ENCODE peak calls at places on chromosomes 7 and 10, in nine cellular contexts. H is tibial nerve, X is H1, N is HepG2, L is stomach, U is esophagus muscularis mucosa, B is A549, Z is transverse colon, S is upper lobe of left lung. G is an unnamed sample.
A peak's percentile ranks its signal among the peaks of the same experiment; 100 is the strongest.

GRCh38 chr10:90168244-90168643 is 466.9 kb downstream of the KIF20B start:
- DNase-seq in H (no peak), X (no peak), N (no peak), L (no peak), U (no peak), B (no peak), Z (no peak), S (no peak), G (no peak)

GRCh38 chr10:80168679-80169380 is 36.3 kb downstream of the PLAC9 start:
- DNase-seq in H (no peak), X (no peak), N (no peak), L (no peak), U (no peak), B (no peak), Z (no peak), S (no peak), G (no peak)

GRCh38 chr10:74079028-74079913 is 71.4 kb downstream of the AP3M1 start:
- DNase-seq in H (no peak), X (no peak), N (no peak), L (no peak), U (no peak), B (no peak), Z (no peak), S (no peak), G (no peak)

GRCh38 chr7:138602456-138602855 is 98.7 kb downstream of the SVOPL start:
- DNase-seq in H (no peak), X (no peak), N (no peak), L (no peak), U (no peak), B (no peak), Z (no peak), S (no peak), G (no peak)

GRCh38 chr10:79898597-79899325 is 50.1 kb downstream of the SFTPD start:
- DNase-seq in H (no peak), X (no peak), N (no peak), L (no peak), U (no peak), B (no peak), Z (no peak), S (no peak), G (no peak)

GRCh38 chr7:127107601-127108007 is 145.1 kb downstream of the GRM8 start:
- DNase-seq in H (no peak), X (no peak), N (peak; percentile 55), L (peak; percentile 36), U (no peak), B (peak; percentile 66), Z (peak; percentile 38), S (peak; percentile 25), G (no peak)

GRCh38 chr10:59757966-59758365 is 4.7 kb upstream of the MRLN start:
- DNase-seq in H (no peak), X (no peak), N (no peak), L (no peak), U (no peak), B (no peak), Z (no peak), S (no peak), G (no peak)

GRCh38 chr7:111727905-111728634 is 165.8 kb upstream of the IMMP2L start:
- DNase-seq in H (no peak), X (no peak), N (no peak), L (no peak), U (no peak), B (no peak), Z (no peak), S (no peak), G (no peak)

GRCh38 chr7:151981223-151981622 is 25.0 kb downstream of the GALNTL5 start:
- DNase-seq in H (no peak), X (no peak), N (no peak), L (no peak), U (no peak), B (no peak), Z (no peak), S (no peak), G (no peak)

GRCh38 chr7:18754766-18755165 is 259.2 kb downstream of the HDAC9 start:
- DNase-seq in H (no peak), X (no peak), N (no peak), L (no peak), U (no peak), B (no peak), Z (no peak), S (no peak), G (no peak)

GRCh38 chr10:6053816-6054581 is 8.2 kb downstream of the IL2RA start:
- DNase-seq in H (no peak), X (no peak), N (peak; percentile 71), L (peak; percentile 68), U (peak; percentile 88), B (no peak), Z (peak; percentile 52), S (peak; percentile 55), G (peak; percentile 30)

DNA sequence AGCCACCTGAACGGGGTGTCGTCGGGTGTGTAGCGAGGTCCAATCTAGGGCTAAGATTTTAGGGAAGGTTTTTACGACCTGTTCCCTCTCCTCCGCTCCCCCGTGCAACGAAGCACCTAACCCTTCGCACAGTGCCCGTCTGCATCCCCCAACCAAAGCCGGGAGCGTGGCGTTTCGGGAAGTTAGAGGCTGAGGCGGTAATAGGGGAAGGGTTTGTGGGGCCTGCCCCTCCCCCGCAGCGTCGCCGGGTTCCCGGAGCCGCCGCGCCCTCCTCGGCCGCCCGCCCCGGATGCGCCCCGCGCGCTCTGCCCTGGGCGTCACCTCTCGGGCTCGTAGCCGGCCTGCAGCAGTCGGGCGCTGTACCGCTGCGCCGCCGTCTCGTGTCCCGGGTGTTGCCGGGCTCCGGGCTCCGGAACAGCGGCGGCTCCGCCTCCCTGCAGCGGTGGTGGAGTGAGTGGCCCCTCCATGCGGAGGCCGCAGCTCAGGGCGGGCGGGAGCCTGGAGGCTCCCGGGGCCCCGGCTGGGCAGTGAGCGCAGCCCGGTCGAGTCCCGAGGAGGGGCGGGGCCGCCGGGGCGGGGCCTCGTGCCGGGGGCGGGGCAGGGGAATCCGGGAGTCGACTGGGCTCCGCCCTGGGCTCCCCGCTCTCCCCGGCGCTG is at the start of gene IMPDH1:
- DNase-seq in H (peak; percentile 87), X (no peak), N (no peak), L (peak; percentile 94), U (peak; percentile 97), B (peak; percentile 74), Z (peak; percentile 95), S (peak; percentile 94), G (peak; percentile 95)
- TF ChIP-seq POLR2A in H (peak; percentile 23), X (no peak), N (no peak), L (no peak), U (no peak), B (peak; percentile 83), Z (peak; percentile 60), S (no peak), G (peak; percentile 33)

DNA sequence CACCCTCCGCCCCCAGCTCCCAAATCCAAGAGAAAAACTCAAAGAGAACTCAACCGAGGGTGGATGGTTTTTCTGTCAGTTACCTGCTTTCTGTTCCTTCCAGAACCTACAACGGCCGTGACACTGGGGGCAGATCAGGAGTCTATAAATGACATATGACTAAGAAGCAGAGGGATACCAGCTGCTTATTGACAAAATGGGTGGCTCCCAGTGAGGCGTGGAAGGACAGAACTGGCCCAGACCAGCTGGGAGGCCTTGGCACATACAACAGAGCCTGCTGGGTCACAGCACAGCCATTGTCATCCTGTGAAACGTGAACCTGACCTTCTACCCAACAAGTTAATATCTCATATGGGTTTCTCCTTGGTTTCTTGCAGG is 84.3 kb upstream of the ADRB1 start:
- DNase-seq in H (no peak), X (no peak), N (no peak), L (peak; percentile 73), U (no peak), B (peak; percentile 45), Z (peak; percentile 84), S (no peak), G (no peak)
- TF ChIP-seq EP300 in H (no peak), X (no peak), N (no peak), L (no peak), U (no peak), B (no peak), Z (peak; percentile 71), S (no peak), G (no peak)

GRCh38 chr10:72298774-72299519 is 25.2 kb downstream of the DDIT4 start:
- DNase-seq in H (no peak), X (no peak), N (no peak), L (no peak), U (no peak), B (no peak), Z (no peak), S (no peak), G (peak; percentile 60)

GRCh38 chr10:72297968-72298773 is 24.4 kb downstream of the DDIT4 start:
- DNase-seq in H (peak; percentile 97), X (peak; percentile 77), N (no peak), L (peak; percentile 98), U (peak; percentile 99), B (peak; percentile 99), Z (peak; percentile 98), S (peak; percentile 99), G (peak; percentile 98)

GRCh38 chr10:72306215-72306760 is 32.6 kb downstream of the DDIT4 start:
- DNase-seq in H (no peak), X (no peak), N (no peak), L (no peak), U (no peak), B (no peak), Z (no peak), S (no peak), G (peak; percentile 46)

GRCh38 chr10:72308320-72308987 is 34.7 kb downstream of the DDIT4 start:
- DNase-seq in H (no peak), X (no peak), N (peak; percentile 64), L (peak; percentile 57), U (no peak), B (peak; percentile 89), Z (peak; percentile 63), S (peak; percentile 72), G (peak; percentile 87)

DNA sequence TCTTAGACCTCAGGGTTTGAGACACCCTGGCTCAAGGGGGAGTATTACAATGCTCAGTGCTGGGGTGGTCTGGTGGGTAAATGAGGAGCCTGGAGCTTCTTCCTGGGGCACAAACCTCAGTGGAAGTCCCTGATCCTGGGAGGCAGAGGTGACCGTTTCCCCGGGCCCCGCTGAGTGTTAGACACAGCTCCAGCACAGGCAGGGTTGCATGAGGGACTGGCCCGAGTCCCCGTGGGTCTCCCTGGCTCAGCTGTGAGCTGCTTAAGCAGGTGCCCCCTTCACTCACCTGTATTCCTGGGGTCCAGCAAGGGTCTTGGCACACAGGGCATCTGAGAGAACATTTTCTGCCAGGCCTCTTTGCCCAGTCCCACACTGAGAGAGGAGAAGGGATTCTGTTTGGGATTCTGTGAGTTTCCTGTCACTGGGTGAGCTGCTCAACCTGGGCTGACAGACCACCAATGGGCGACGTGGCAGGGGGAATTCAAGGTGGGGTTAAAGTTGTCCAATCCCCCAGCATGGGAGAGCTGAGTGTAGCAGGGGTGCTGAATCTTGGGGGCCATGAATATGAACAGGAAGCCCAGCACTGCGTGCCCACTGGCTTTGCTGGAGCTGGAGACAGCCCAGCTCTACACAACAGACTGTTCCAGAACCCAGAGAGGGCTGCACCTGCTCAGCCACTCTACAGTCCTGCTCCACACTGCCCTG is 29.9 kb downstream of the DDIT4 start:
- DNase-seq in H (no peak), X (no peak), N (no peak), L (no peak), U (no peak), B (no peak), Z (no peak), S (no peak), G (no peak)
- TF ChIP-seq POLR2A in H (no peak), X (no peak), N (no peak), L (no peak), U (no peak), B (peak; percentile 4), Z (no peak), S (no peak), G (no peak)

DNA sequence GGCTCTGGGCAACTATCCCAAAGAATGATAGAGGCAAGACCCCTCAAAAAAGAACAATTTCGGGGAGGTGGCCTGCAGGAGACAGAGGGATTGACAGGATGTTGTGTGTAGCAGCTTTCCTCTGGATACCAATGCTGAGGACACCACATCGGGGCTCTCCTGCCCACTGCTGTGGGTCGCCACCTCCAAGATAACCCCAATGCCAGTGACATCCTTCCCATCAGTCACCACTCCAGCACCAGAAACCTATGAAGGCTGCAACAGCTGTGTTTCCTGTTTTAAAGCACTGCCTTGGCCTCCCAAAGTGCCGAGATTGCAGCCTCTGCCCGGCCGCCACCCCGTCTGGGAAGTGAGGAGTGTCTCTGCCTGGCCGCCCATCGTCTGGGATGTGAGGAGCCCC is 17.6 kb downstream of the ARHGAP19 start:
- DNase-seq in H (no peak), X (no peak), N (no peak), L (no peak), U (no peak), B (no peak), Z (no peak), S (no peak), G (no peak)
- TF ChIP-seq EP300 in H (no peak), X (no peak), N (no peak), L (no peak), U (no peak), B (no peak), Z (no peak), S (no peak), G (no peak)

G was measured in ovary.